ENCODE peak calls at places on chromosomes 6 and 20, in eight cellular contexts. Z, M, W, I, H, Y, X and U are unnamed samples. For H3K9me3, the result is how much of the 10 kb centered on the place peaks cover.

GRCh38 chr20:58048096-58048702 is 180.3 kb downstream of the ANKRD60 start:
- DNase-seq in Z (peak), M (no peak), W (peak), I (peak), H (peak), Y (peak), X (no peak), U (peak)

GRCh38 chr6:74519172-74519571 is 686.7 kb downstream of the COL12A1 start:
- DNase-seq in Z (no peak), M (no peak), W (no peak), I (no peak), H (peak), Y (peak), X (no peak), U (peak)

GRCh38 chr6:26187981-26188635 is 100.9 kb downstream of the HFE start:
- DNase-seq in Z (peak), M (no peak), W (no peak), I (no peak), H (no peak), Y (no peak), X (peak), U (peak)

GRCh38 chr6:169452117-169452868 is 198.6 kb upstream of the THBS2 start:
- DNase-seq in Z (no peak), M (peak), W (no peak), I (no peak), H (peak), Y (no peak), X (peak), U (peak)

GRCh38 chr6:132063204-132063603 is 112.0 kb upstream of the CCN2 start:
- DNase-seq in Z (no peak), M (no peak), W (no peak), I (no peak), H (no peak), Y (peak), X (no peak), U (peak)

GRCh38 chr6:147578883-147579282 is 70.4 kb downstream of the SAMD5 start:
- DNase-seq in Z (no peak), M (no peak), W (no peak), I (no peak), H (peak), Y (no peak), X (no peak), U (no peak)

GRCh38 chr6:39684790-39685485 is 40.3 kb downstream of the KIF6 start:
- DNase-seq in Z (no peak), M (no peak), W (no peak), I (no peak), H (no peak), Y (no peak), X (no peak), U (peak)

GRCh38 chr6:150528648-150529285 is 70.9 kb upstream of the PLEKHG1 start:
- DNase-seq in Z (peak), M (no peak), W (no peak), I (peak), H (peak), Y (peak), X (no peak), U (peak)

GRCh38 chr6:55917756-55918415 is 42.5 kb upstream of the BMP5 start:
- DNase-seq in Z (no peak), M (no peak), W (no peak), I (no peak), H (no peak), Y (no peak), X (no peak), U (peak)

GRCh38 chr6:127808118-127808517 is 92.7 kb downstream of the THEMIS start:
- DNase-seq in Z (no peak), M (no peak), W (no peak), I (no peak), H (no peak), Y (no peak), X (no peak), U (no peak)

GRCh38 chr6:129637340-129638054 is 72.5 kb downstream of the ARHGAP18 start:
- DNase-seq in Z (no peak), M (no peak), W (no peak), I (no peak), H (no peak), Y (no peak), X (no peak), U (no peak)

GRCh38 chr20:37543828-37544227 is 16.2 kb upstream of the BLCAP start:
- DNase-seq in Z (no peak), M (peak), W (no peak), I (peak), H (peak), Y (peak), X (no peak), U (peak)

GRCh38 chr6:166573456-166574216 is 12.8 kb downstream of the RAMACL start:
- DNase-seq in Z (peak), M (no peak), W (no peak), I (no peak), H (no peak), Y (no peak), X (no peak), U (no peak)

GRCh38 chr20:49245921-49246740 is 26.9 kb downstream of the DDX27 start:
- DNase-seq in Z (peak), M (peak), W (no peak), I (peak), H (peak), Y (peak), X (peak), U (peak)

GRCh38 chr6:41347349-41348050 is 12.1 kb downstream of the NCR2 start:
- DNase-seq in Z (no peak), M (no peak), W (no peak), I (no peak), H (no peak), Y (no peak), X (no peak), U (no peak)

GRCh38 chr6:33297406-33297955 is 1.3 kb downstream of the RGL2 start:
- DNase-seq in Z (peak), M (peak), W (no peak), I (peak), H (peak), Y (peak), X (no peak), U (no peak)

GRCh38 chr6:166029506-166029905 is 138.1 kb downstream of the TBXT start:
- DNase-seq in Z (no peak), M (no peak), W (no peak), I (no peak), H (no peak), Y (no peak), X (no peak), U (no peak)

GRCh38 chr20:855466-856360 is 22.2 kb downstream of the FAM110A start:
- DNase-seq in Z (no peak), M (no peak), W (peak), I (no peak), H (peak), Y (no peak), X (no peak), U (no peak)

GRCh38 chr20:860891-861290 is 27.4 kb downstream of the FAM110A start:
- DNase-seq in Z (no peak), M (no peak), W (no peak), I (no peak), H (peak), Y (no peak), X (no peak), U (no peak)

GRCh38 chr20:858011-858410 is 24.5 kb downstream of the FAM110A start:
- DNase-seq in Z (no peak), M (no peak), W (peak), I (no peak), H (peak), Y (no peak), X (no peak), U (no peak)

GRCh38 chr20:856361-856775 is 22.9 kb downstream of the FAM110A start:
- DNase-seq in Z (no peak), M (no peak), W (peak), I (no peak), H (peak), Y (no peak), X (peak), U (peak)

GRCh38 chr20:859661-860294 is 26.3 kb downstream of the FAM110A start:
- DNase-seq in Z (no peak), M (no peak), W (no peak), I (no peak), H (peak), Y (no peak), X (no peak), U (no peak)
- TF ChIP-seq CTCF in Z (no peak), M (peak), W (peak), I (no peak), H (peak), Y (no peak), X (no peak), U (no peak)

GRCh38 chr6:13566500-13566899 is 7.9 kb upstream of the SIRT5 start:
- DNase-seq in Z (no peak), M (no peak), W (no peak), I (no peak), H (no peak), Y (no peak), X (no peak), U (no peak)
- H3K9me3 ChIP-seq in Z (under half), M (under half), W (under half), I (under half), H (under half), Y (under half), X (under half), U (under half)

DNA sequence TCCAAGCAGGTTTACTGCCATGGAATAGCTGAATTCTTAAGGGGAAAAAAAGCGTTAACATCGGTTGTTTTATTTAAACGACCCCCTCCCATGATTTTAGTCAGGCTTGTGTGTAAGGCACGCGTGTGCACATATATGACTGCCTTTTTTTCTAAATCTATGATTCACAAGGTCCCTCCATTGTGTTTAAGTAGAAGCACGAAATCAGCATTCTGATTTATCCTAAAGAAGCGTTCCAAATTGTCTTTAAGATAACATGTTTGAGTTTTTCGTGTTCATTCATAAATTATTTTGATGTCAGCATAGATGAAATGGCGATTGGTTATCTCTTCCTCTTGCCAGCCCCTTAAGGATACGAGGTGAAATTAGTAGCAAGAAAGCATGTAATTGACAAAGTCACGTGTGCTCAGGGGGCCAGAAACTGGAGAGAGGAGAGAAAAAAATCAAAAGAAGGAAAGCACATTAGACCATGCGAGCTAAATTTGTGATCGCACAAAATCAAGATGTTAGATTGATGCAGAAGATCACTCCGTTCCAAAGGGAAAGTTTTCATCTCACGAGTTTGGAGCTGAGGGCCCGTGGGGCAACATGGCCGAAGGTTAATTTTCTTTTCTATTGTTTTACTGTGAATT is at the start of gene LIN28B:
- DNase-seq in Z (peak), M (no peak), W (no peak), I (no peak), H (no peak), Y (no peak), X (no peak), U (no peak)
- H2AFZ ChIP-seq in Z (no peak), M (peak), W (no peak), I (no peak), H (no peak), Y (no peak), X (peak), U (no peak)

GRCh38 chr6:49570474-49571079 is 20.1 kb downstream of the C6orf141 start:
- DNase-seq in Z (no peak), M (no peak), W (no peak), I (no peak), H (no peak), Y (peak), X (no peak), U (peak)
- TF ChIP-seq CTCF in Z (no peak), M (peak), W (no peak), I (peak), H (no peak), Y (peak), X (peak), U (no peak)

DNA sequence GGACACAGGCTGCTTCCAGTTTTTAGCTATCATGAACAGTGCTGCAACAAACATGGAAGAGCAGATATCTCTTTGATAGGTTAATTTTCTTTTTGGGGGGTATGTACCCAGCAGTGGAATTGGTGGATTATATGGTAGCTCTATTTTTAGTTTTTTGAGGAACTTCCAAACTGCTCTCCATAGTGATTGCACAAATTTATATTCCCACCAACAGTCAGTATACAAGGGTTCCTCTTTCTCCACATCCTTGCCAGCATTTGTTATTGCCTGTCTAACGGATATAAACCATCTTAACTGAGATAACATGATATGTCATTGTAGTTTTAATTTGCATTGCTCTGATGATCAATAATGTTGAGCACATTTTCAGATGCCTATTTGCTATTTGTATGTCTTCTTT is 237.6 kb downstream of the MMUT start:
- DNase-seq in Z (no peak), M (no peak), W (no peak), I (no peak), H (no peak), Y (no peak), X (no peak), U (no peak)
- H3K9me3 ChIP-seq in Z (under half), M (under half), W (under half), I (under half), H (under half), Y (under half), X (under half), U (under half)

DNA sequence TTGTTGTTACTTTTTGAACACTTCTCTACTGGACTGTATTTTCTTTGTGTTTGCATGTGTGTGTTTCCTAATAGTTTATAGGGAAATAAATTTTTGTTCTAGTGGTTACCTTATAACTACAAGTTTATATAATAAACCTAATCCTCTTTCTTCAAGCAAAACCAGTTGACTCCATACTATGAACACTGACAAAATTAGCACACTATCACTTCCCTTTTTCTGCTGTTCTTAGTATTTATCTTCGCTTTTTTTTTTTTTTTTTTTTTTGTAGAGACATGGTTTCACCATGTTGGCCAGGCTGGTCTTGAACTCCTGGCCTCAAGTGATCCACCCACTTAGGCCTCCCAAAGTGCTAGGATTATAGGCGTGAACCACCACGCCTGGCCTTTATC is 25.0 kb upstream of the C6orf62 start:
- DNase-seq in Z (no peak), M (no peak), W (no peak), I (no peak), H (no peak), Y (no peak), X (no peak), U (no peak)
- H2AFZ ChIP-seq in Z (no peak), M (peak), W (peak), I (no peak), H (peak), Y (peak), X (peak), U (peak)

DNA sequence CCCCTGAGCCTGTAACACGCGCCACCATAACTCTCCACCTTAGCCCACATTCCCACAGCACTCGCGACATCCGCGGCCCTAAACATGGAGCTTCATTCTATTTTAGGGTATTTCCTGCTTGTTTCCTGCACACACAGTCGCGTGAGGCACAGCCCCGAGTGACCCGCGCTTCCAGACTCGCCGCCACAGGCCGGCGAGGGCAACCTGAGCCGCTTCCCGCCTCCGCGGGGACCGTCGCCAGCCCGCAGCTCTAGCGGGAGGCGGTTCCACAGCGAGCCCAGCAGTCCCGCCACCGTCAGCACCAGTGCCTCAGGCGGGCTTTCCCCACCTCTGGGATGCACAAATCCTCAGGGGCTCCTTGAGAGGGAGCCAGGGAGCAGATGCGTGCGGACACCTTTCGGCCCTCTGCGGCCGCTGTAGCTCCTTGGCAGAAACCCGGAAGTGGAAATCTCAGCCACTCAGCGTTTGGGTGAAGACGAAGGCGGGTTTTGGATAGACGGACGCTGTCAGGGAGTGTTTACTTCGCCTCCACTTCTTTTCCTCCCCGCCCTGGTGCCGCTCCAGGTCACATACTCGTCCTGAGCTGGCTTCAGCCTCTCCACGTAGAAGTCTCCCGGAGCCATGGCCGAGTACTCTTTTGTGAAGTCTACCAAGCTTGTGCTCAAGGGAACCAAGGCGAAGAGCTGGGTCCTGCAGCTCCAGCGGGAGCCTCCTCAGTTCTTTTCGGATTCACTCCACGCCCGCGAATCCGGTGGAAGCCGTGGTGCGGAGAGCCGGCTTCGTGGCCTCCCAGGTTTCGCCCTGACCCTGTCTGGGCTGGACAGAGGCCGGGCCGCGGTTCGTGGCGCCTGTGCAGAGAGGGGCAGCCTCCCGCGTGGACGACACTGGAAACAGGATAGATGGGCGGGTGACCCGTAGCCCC is 2177.4 kb upstream of the DEFB115 start:
- DNase-seq in Z (no peak), M (peak), W (no peak), I (no peak), H (no peak), Y (no peak), X (no peak), U (peak)
- TF ChIP-seq CTCF in Z (no peak), M (peak), W (no peak), I (no peak), H (no peak), Y (no peak), X (no peak), U (no peak)

GRCh38 chr6:163461696-163462095 is 47.2 kb downstream of the QKI start:
- DNase-seq in Z (no peak), M (no peak), W (no peak), I (no peak), H (no peak), Y (no peak), X (no peak), U (no peak)

GRCh38 chr6:163457637-163458561 is 43.4 kb downstream of the QKI start:
- DNase-seq in Z (no peak), M (no peak), W (peak), I (no peak), H (peak), Y (peak), X (no peak), U (peak)

GRCh38 chr6:163460307-163460782 is 45.8 kb downstream of the QKI start:
- DNase-seq in Z (peak), M (no peak), W (no peak), I (no peak), H (no peak), Y (peak), X (no peak), U (peak)

GRCh38 chr6:163459536-163459935 is 45.0 kb downstream of the QKI start:
- DNase-seq in Z (no peak), M (no peak), W (no peak), I (no peak), H (no peak), Y (no peak), X (no peak), U (peak)

GRCh38 chr6:163459007-163459406 is 44.5 kb downstream of the QKI start:
- DNase-seq in Z (no peak), M (no peak), W (no peak), I (no peak), H (no peak), Y (no peak), X (no peak), U (no peak)
- H3K9me3 ChIP-seq in Z (under half), M (under half), W (under half), I (under half), H (under half), Y (under half), X (under half), U (under half)

DNA sequence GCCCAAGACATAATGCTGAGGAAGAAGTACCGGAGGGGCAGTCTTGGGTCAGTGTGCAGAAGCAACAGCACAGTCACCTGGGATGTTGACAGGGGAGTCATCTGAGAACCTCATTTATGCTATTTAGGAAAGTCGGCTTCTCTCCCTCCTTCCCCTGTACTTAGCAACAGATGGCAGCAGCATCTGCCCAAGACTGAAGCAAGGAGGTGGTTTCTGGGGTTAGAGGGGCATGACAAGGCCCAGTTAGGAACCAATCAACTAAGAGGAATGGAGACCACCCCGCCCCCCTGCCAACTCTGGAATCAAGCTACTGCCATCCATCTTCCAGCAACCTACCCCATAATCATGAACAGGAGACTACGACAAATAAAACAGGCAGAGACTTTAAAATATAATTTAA is 21.7 kb downstream of the RIPK1 start:
- DNase-seq in Z (no peak), M (peak), W (no peak), I (no peak), H (no peak), Y (no peak), X (no peak), U (no peak)
- H2AFZ ChIP-seq in Z (no peak), M (no peak), W (no peak), I (no peak), H (no peak), Y (no peak), X (no peak), U (no peak)